ENCODE peak calls at places on chromosome 11, in six cellular contexts. A is HepG2, J is left ventricle myocardium inferior, L is left lung, E is lower lobe of right lung, T is AG04450. R is an unnamed sample. For H3K27me3, the result is how much of the 10 kb centered on the place peaks cover.

GRCh38 chr11:61362542-61362875 is 335 bp downstream of the TMEM138 start:
- DNase-seq in L (no peak), T (no peak), A (peak), J (no peak), E (no peak), R (no peak)

GRCh38 chr11:95453616-95454118 is 222.7 kb upstream of the SESN3 start:
- DNase-seq in J (peak), E (peak), L (peak), A (no peak), T (no peak), R (no peak)

GRCh38 chr11:553949-554398 is 6.6 kb downstream of the LMNTD2 start:
- DNase-seq in E (no peak), J (no peak), L (no peak), A (no peak), T (no peak), R (no peak)

GRCh38 chr11:114135737-114136151 is 76.2 kb downstream of the ZBTB16 start:
- DNase-seq in A (no peak), E (no peak), T (no peak), J (no peak), L (no peak), R (no peak)

GRCh38 chr11:69463181-69463891 is 18.1 kb upstream of the LINC01488 start:
- DNase-seq in J (peak), L (peak), E (peak), A (peak), T (peak), R (no peak)

GRCh38 chr11:6673523-6673922 is 9.6 kb downstream of the MRPL17 start:
- DNase-seq in A (no peak), T (no peak), J (no peak), L (no peak), E (no peak), R (no peak)

GRCh38 chr11:128689586-128689945 is 4.3 kb upstream of the FLI1 start:
- DNase-seq in T (no peak), L (peak), J (no peak), A (no peak), E (no peak), R (no peak)

GRCh38 chr11:117390743-117391142 is 63.1 kb downstream of the CEP164 start:
- DNase-seq in T (no peak), J (no peak), E (no peak), A (no peak), L (no peak), R (no peak)

GRCh38 chr11:117478126-117478856 is 150.6 kb downstream of the CEP164 start:
- DNase-seq in L (no peak), A (no peak), T (no peak), E (no peak), J (no peak), R (peak)

GRCh38 chr11:61976813-61977475 is 9.5 kb upstream of the FTH1 start:
- DNase-seq in L (no peak), J (no peak), A (no peak), T (no peak), E (no peak), R (no peak)

GRCh38 chr11:100930185-100930778 is 199.3 kb downstream of the PGR start:
- DNase-seq in J (no peak), E (no peak), T (no peak), L (no peak), A (peak), R (no peak)

GRCh38 chr11:19110290-19110689 is 6.7 kb upstream of the ZDHHC13 start:
- DNase-seq in E (no peak), A (no peak), L (no peak), T (no peak), J (peak), R (no peak)

GRCh38 chr11:10515418-10515817 is 25.6 kb downstream of the RNF141 start:
- DNase-seq in A (no peak), T (no peak), E (no peak), L (no peak), J (no peak), R (no peak)

GRCh38 chr11:64854157-64854533 is 9.7 kb upstream of the CDC42BPG start:
- DNase-seq in E (no peak), J (no peak), T (no peak), L (peak), A (no peak), R (no peak)

GRCh38 chr11:19868281-19868821 is 155.7 kb downstream of the NAV2 start:
- DNase-seq in L (no peak), A (no peak), E (no peak), J (peak), T (peak), R (peak)

GRCh38 chr11:69520186-69520585 is 38.7 kb downstream of the LINC01488 start:
- DNase-seq in L (no peak), J (no peak), T (no peak), E (peak), A (no peak), R (no peak)

GRCh38 chr11:67411785-67412152 is 3.7 kb upstream of the CARNS1 start:
- DNase-seq in E (no peak), A (no peak), T (no peak), L (no peak), J (no peak), R (no peak)

GRCh38 chr11:67253872-67254624 is 12.2 kb upstream of the GRK2 start:
- DNase-seq in T (no peak), J (no peak), L (no peak), A (no peak), E (no peak), R (no peak)

GRCh38 chr11:2794419-2794795 is 91.2 kb downstream of the CDKN1C start:
- DNase-seq in A (no peak), J (peak), L (peak), E (peak), T (no peak), R (no peak)

GRCh38 chr11:130550984-130551383 is 102.5 kb downstream of the ADAMTS15 start:
- DNase-seq in T (no peak), L (no peak), A (no peak), J (no peak), E (no peak), R (no peak)

GRCh38 chr11:62025429-62026105 is 58.1 kb upstream of the FTH1 start:
- DNase-seq in T (peak), L (peak), J (peak), A (peak), E (peak), R (peak)

GRCh38 chr11:567036-567628 is 6.4 kb downstream of the RASSF7 start:
- DNase-seq in A (no peak), L (no peak), J (no peak), T (no peak), E (no peak), R (no peak)

GRCh38 chr11:22342599-22343138 is 4.5 kb downstream of the SLC17A6 start:
- DNase-seq in A (no peak), J (no peak), L (no peak), E (no peak), T (no peak), R (no peak)

GRCh38 chr11:22338465-22338810 is 257 bp downstream of the SLC17A6 start:
- DNase-seq in E (no peak), A (no peak), L (no peak), J (no peak), T (no peak), R (no peak)

GRCh38 chr11:22341582-22341919 is 3.4 kb downstream of the SLC17A6 start:
- DNase-seq in T (no peak), L (no peak), J (no peak), E (no peak), A (no peak), R (peak)

GRCh38 chr11:22340803-22341581 is 2.8 kb downstream of the SLC17A6 start:
- DNase-seq in J (no peak), E (no peak), A (no peak), T (no peak), L (no peak), R (no peak)

DNA sequence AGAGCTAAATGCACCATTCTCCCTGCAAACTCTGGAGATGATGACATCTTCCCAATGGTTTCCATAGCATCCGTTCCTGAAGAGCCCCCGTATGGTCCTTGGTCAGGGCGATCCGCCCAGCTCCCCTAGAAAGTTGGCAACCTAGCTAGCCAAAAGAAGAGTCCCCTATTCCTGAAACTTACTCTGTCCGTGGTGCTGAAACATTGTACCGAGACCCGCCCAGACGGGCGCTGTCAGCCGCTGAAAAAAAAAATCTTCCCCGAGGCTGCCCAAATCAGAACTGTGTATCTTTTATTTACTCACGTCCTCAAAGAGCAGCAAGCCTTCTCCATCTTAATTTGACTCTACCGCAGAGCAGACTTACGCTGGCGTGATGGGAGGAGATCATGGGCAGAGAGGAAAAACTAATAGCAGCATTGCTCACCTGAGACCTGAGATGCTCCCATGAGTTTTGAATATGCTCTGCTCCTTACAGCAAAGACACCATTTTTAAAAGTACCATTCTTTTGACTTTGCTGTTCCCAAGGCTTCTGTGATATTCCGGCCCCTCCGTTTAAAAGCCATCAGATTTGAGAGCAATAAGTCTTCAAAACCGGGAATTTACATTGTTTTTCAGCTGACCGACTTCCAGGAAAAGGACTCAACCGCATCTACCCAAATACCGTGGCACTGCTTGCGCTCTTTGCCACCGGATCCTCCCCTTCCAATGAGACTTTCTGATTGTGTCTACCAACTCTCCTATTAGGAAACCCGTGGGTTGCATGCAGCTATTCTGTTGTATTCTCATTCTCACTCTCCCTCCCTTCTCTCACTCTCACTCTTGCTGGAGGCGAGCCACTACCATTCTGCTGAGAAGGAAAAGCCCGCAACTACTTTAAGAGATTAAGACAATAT is at the start of gene SLC17A6:
- DNase-seq in L (no peak), J (no peak), E (no peak), T (no peak), A (peak), R (no peak)
- H3K27me3 ChIP-seq in L (half or more), J (half or more), E (half or more), T (under half), A (under half), R (under half)

GRCh38 chr11:1632053-1632714 is 2.6 kb downstream of the KRTAP5-5 start:
- DNase-seq in J (no peak), A (no peak), T (no peak), L (no peak), E (no peak), R (no peak)
- H3K27ac ChIP-seq in J (no peak), A (no peak), T (no peak), L (no peak), E (no peak), R (no peak)

DNA sequence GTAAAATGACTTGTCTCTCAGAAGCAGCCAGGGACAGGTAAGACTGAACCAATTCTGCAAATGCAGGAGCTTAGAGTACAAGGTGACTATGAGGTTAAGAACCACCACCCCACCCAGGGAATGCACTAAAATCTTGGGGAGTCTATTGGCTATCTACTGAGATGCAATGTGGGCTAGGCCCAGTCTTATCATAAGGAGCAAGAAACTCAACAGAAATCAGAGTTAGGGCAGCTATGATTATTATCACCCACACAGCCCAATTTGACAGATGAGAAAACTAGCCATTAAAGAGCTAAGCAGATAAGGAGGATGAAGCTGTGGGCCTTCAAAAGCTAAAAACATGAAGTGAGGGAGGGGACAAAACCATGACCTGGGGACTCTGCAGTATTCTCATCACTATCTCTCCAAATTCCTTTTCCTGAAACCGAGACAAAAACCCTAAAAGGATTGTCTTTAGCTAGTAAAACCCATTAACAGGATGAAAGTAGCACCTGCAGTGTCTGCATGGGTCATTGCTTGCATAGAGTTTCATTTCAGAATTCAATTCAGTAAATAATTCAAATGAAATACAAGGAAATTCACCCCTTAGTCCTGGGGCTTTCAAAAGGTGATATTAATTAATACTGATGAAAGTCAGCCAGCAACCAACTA is 68.8 kb upstream of the USP47 start:
- DNase-seq in T (no peak), L (no peak), E (no peak), J (no peak), A (no peak), R (no peak)
- H3K27me3 ChIP-seq in T (half or more), L (under half), E (under half), J (under half), A (under half), R (under half)

GRCh38 chr11:126824035-126824607 is 176.4 kb downstream of the KIRREL3 start:
- DNase-seq in T (no peak), L (no peak), J (no peak), A (no peak), E (no peak), R (no peak)
- H3K27ac ChIP-seq in T (no peak), L (no peak), J (no peak), A (no peak), E (no peak), R (no peak)